ENCODE peak calls at places on chromosome 12, in six cellular contexts. F is stomach, L is cardiac muscle cell, D is adrenal gland, N is lung, P is heart right ventricle. Y is an unnamed sample. For H3K36me3, the result is how much of the 10 kb centered on the place peaks cover.

GRCh38 chr12:121464331-121464730 is 64.4 kb downstream of the RNF34 start:
- DNase-seq in N (no peak), D (no peak), L (no peak), P (no peak), F (no peak), Y (no peak)

GRCh38 chr12:70240677-70241076 is 2.6 kb upstream of the CNOT2 start:
- DNase-seq in N (no peak), F (no peak), L (no peak), P (no peak), D (no peak), Y (no peak)

GRCh38 chr12:114013601-114014345 is 47.6 kb upstream of the RBM19 start:
- DNase-seq in L (peak), N (no peak), D (no peak), P (peak), F (no peak), Y (no peak)

GRCh38 chr12:63821781-63822251 is 22.7 kb upstream of the SRGAP1 start:
- DNase-seq in N (no peak), L (no peak), D (no peak), F (no peak), P (no peak), Y (no peak)

GRCh38 chr12:54082402-54082892 is 28.8 kb downstream of the HOXC4 start:
- DNase-seq in L (peak), D (peak), N (no peak), F (peak), P (no peak), Y (no peak)

GRCh38 chr12:76685246-76685678 is 78.7 kb upstream of the ZDHHC17 start:
- DNase-seq in L (peak), D (peak), F (no peak), P (peak), N (no peak), Y (no peak)

GRCh38 chr12:9943244-9943643 is 11.1 kb upstream of the CLEC2A start:
- DNase-seq in N (no peak), D (no peak), P (no peak), L (no peak), F (no peak), Y (no peak)

GRCh38 chr12:131773582-131774221 is 54.5 kb upstream of the MMP17 start:
- DNase-seq in P (no peak), N (no peak), F (no peak), L (no peak), D (no peak), Y (no peak)

GRCh38 chr12:40032433-40033259 is 73.2 kb downstream of the SLC2A13 start:
- DNase-seq in F (no peak), P (no peak), D (no peak), L (no peak), N (no peak), Y (no peak)

GRCh38 chr12:754238-754816 is 1.9 kb downstream of the WNK1 start:
- DNase-seq in L (peak), D (no peak), N (no peak), F (no peak), P (peak), Y (no peak)

GRCh38 chr12:132873724-132874123 is 13.7 kb downstream of the CHFR start:
- DNase-seq in P (no peak), N (no peak), D (no peak), F (no peak), L (no peak), Y (no peak)

GRCh38 chr12:98909749-98910148 is 264.7 kb downstream of the APAF1 start:
- DNase-seq in D (no peak), N (no peak), L (no peak), P (no peak), F (no peak), Y (no peak)

GRCh38 chr12:120580787-120581723 is at the start of gene POP5:
- DNase-seq in P (peak), F (peak), L (peak), N (peak), D (peak), Y (peak)

GRCh38 chr12:75711276-75711675 is 199.9 kb upstream of the KRR1 start:
- DNase-seq in L (no peak), F (no peak), D (no peak), P (no peak), N (no peak), Y (no peak)

GRCh38 chr12:904010-904414 is 45.5 kb downstream of the RAD52 start:
- DNase-seq in L (no peak), P (no peak), D (no peak), N (no peak), F (no peak), Y (no peak)

GRCh38 chr12:46677749-46678148 is 148.0 kb downstream of the SLC38A4 start:
- DNase-seq in N (no peak), L (peak), P (no peak), D (no peak), F (no peak), Y (peak)

GRCh38 chr12:109726106-109726497 is 12.5 kb downstream of the FAM222A start:
- DNase-seq in L (no peak), N (no peak), P (no peak), F (no peak), D (no peak), Y (no peak)

GRCh38 chr12:91058821-91059220 is 997 bp upstream of the KERA start:
- DNase-seq in N (no peak), D (no peak), F (no peak), P (no peak), L (no peak), Y (peak)

GRCh38 chr12:56759270-56759908 is 3.7 kb upstream of the HSD17B6 start:
- DNase-seq in P (no peak), F (no peak), L (no peak), D (no peak), N (no peak), Y (peak)

GRCh38 chr12:125187148-125187733 is 122.0 kb downstream of the AACS start:
- DNase-seq in P (no peak), D (no peak), L (peak), F (no peak), N (no peak), Y (no peak)

GRCh38 chr12:132228535-132229422 is 84.5 kb downstream of the NOC4L start:
- DNase-seq in D (no peak), L (no peak), F (no peak), N (no peak), P (no peak), Y (no peak)

GRCh38 chr12:40431169-40431568 is 206.4 kb downstream of the LRRK2 start:
- DNase-seq in F (no peak), N (no peak), L (no peak), D (no peak), P (no peak), Y (no peak)

GRCh38 chr12:6735448-6736191 is 11.8 kb downstream of the COPS7A start:
- DNase-seq in P (peak), D (peak), L (peak), F (peak), N (peak), Y (peak)

GRCh38 chr12:130933269-130933995 is 20.3 kb upstream of the ADGRD1 start:
- DNase-seq in D (no peak), F (no peak), L (no peak), N (peak), P (no peak), Y (no peak)

GRCh38 chr12:31524791-31525495 is 66.0 kb downstream of the DENND5B start:
- DNase-seq in P (no peak), N (no peak), L (no peak), F (no peak), D (no peak), Y (peak)

GRCh38 chr12:106841471-106842302 is 67.2 kb downstream of the RIC8B start:
- DNase-seq in P (peak), D (peak), N (peak), L (peak), F (no peak), Y (peak)

GRCh38 chr12:52285172-52285745 is 6.1 kb downstream of the KRT81 start:
- DNase-seq in D (no peak), F (no peak), N (no peak), L (no peak), P (no peak), Y (peak)

GRCh38 chr12:8692573-8692972 is 5.2 kb upstream of the RIMKLB start:
- DNase-seq in P (peak), N (no peak), L (peak), D (peak), F (no peak), Y (peak)

GRCh38 chr12:113103756-113104450 is 31.7 kb downstream of the RASAL1 start:
- DNase-seq in L (peak), F (peak), P (no peak), D (no peak), N (no peak), Y (peak)

GRCh38 chr12:45216297-45216982 is 545 bp downstream of the ANO6 start:
- DNase-seq in F (peak), L (peak), N (peak), D (peak), P (peak), Y (peak)

GRCh38 chr12:39712334-39712733 is 92.7 kb upstream of the ABCD2 start:
- DNase-seq in F (no peak), D (no peak), P (no peak), L (no peak), N (no peak), Y (no peak)

GRCh38 chr12:42237853-42238239 is 202 bp downstream of the YAF2 start:
- DNase-seq in F (no peak), P (no peak), N (no peak), D (no peak), L (no peak), Y (no peak)

GRCh38 chr12:42235426-42235825 is 2.6 kb downstream of the YAF2 start:
- DNase-seq in N (peak), F (no peak), L (no peak), D (no peak), P (peak), Y (no peak)

GRCh38 chr12:42237052-42237852 is 796 bp downstream of the YAF2 start:
- DNase-seq in L (peak), D (peak), F (peak), P (peak), N (peak), Y (peak)

GRCh38 chr12:42236017-42236416 is 2.0 kb downstream of the YAF2 start:
- DNase-seq in F (no peak), P (no peak), N (no peak), D (no peak), L (no peak), Y (no peak)

DNA sequence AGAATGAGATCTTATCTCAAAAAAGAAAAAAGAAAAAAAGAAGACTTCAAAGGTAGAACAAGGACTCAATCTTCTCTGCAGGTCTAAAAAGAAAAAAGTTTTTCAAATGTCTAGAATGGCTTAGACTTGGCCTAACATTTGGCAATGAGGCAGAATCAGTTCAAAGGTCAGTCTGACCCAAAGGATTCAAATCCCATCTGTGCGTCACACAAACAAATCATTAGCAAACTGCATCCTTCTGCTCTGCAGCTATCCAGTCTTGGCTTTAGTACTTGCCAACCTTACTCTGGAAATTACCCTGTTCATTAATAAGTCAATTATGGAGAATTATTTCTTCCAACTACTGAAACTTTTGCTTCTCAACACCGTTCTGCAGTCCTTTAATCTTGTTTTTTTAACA is 3.1 kb downstream of the YAF2 start:
- DNase-seq in L (no peak), N (no peak), D (no peak), F (no peak), P (peak), Y (no peak)
- H3K36me3 ChIP-seq in L (under half), N (under half), D (under half), F (under half), P (under half), Y (under half)

GRCh38 chr12:92105676-92106075 is 40.0 kb downstream of the BTG1 start:
- DNase-seq in P (no peak), D (no peak), L (no peak), N (no peak), F (no peak), Y (no peak)
- H3K4me3 ChIP-seq in P (no peak), D (no peak), L (no peak), N (no peak), F (no peak), Y (no peak)

GRCh38 chr12:92142251-92142896 is 3.3 kb downstream of the BTG1 start:
- DNase-seq in P (no peak), N (no peak), D (no peak), F (no peak), L (no peak), Y (no peak)

GRCh38 chr12:92144631-92145480 is 790 bp downstream of the BTG1 start:
- DNase-seq in P (peak), N (peak), F (peak), D (peak), L (peak), Y (peak)

GRCh38 chr12:92143280-92143679 is 2.4 kb downstream of the BTG1 start:
- DNase-seq in F (no peak), L (no peak), P (no peak), D (no peak), N (no peak), Y (no peak)

GRCh38 chr12:92145481-92145730 is 240 bp downstream of the BTG1 start:
- DNase-seq in P (no peak), N (no peak), L (no peak), F (no peak), D (no peak), Y (no peak)

GRCh38 chr12:92144045-92144630 is 1.5 kb downstream of the BTG1 start:
- DNase-seq in F (peak), D (peak), P (peak), N (peak), L (peak), Y (peak)
- TF ChIP-seq CTCF in F (no peak), D (peak), P (peak), N (peak), L (peak), Y (peak)

DNA sequence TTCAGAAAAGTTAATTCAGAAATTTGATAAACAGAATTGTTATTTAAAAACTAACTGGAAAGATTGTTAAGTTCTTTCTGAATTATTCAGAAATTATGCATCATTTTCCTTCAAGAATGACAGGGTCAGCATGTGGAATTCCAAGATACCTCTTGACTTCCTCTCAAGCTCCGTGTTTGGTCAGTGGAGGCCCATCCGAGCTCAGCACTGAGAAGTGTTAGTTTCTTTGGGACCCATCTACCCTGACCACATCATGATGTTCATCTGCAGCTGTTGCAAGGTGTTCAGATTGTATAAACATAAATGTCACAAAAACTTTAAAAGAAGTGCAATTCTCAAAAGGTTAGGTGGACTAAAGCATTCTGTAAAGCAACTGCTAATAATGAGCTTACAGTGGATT is 33.7 kb downstream of the MDM2 start:
- DNase-seq in P (no peak), N (no peak), F (no peak), D (no peak), L (no peak), Y (no peak)
- H3K36me3 ChIP-seq in P (under half), N (under half), F (half or more), D (half or more), L (under half), Y (under half)

GRCh38 chr12:22627351-22627750 is 2.4 kb downstream of the ETNK1 start:
- DNase-seq in P (no peak), N (no peak), D (no peak), F (no peak), L (no peak), Y (no peak)
- H3K4me3 ChIP-seq in P (no peak), N (no peak), D (no peak), F (peak), L (peak), Y (peak)

GRCh38 chr12:94753071-94753779 is 102.9 kb upstream of the TMCC3 start:
- DNase-seq in F (no peak), L (no peak), P (no peak), N (no peak), D (peak), Y (peak)

GRCh38 chr12:94749890-94750289 is 99.5 kb upstream of the TMCC3 start:
- DNase-seq in D (no peak), F (no peak), P (no peak), L (no peak), N (no peak), Y (peak)

GRCh38 chr12:94748726-94749421 is 98.5 kb upstream of the TMCC3 start:
- DNase-seq in D (no peak), F (no peak), L (no peak), N (no peak), P (no peak), Y (no peak)

GRCh38 chr12:94750891-94751290 is 100.5 kb upstream of the TMCC3 start:
- DNase-seq in P (no peak), N (no peak), L (no peak), F (no peak), D (no peak), Y (no peak)

GRCh38 chr12:94754653-94755052 is 104.3 kb upstream of the TMCC3 start:
- DNase-seq in F (no peak), N (no peak), P (no peak), D (no peak), L (no peak), Y (no peak)
- TF ChIP-seq CTCF in F (no peak), N (no peak), P (no peak), D (peak), L (peak), Y (peak)

DNA sequence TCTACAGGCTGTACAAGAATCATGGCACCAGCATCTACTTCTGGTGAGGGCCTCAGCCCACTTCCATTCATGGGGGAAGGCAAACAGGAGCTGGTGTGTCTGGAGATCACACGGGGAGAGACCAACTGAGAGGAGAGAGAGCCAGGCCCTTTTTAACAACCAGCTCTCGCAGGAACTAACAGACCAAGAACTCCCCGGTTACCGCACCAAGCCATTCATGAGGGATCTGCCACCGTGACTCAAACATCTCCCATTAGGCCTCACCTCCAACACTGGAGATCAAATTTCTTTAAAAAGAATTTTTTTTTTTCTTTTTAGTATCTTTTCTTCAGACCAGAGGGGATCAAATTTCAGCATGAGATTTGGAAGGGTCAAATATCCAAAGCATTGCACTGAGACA is 16.7 kb upstream of the AQP2 start:
- DNase-seq in N (no peak), P (no peak), F (no peak), D (no peak), L (no peak), Y (no peak)
- H3K36me3 ChIP-seq in N (under half), P (under half), F (under half), D (under half), L (under half), Y (under half)

Y was measured in bronchial epithelial cell.